ENCODE peak calls at places on chromosomes 3 and 15, in five cellular contexts. K is HepG2, Z is transverse colon, B is A549, H is tibial nerve. F is an unnamed sample.

GRCh38 chr3:100041328-100041749 is 73.0 kb downstream of the FILIP1L start:
- DNase-seq in K (peak), Z (no peak), B (peak), H (no peak), F (no peak)

GRCh38 chr15:68644088-68644904 is 65.5 kb downstream of the CORO2B start:
- DNase-seq in K (no peak), Z (no peak), B (peak), H (no peak), F (no peak)

GRCh38 chr15:78681306-78682012 is 40.4 kb upstream of the CHRNB4 start:
- DNase-seq in K (no peak), Z (no peak), B (no peak), H (no peak), F (peak)

GRCh38 chr3:60657972-60658371 is 593.3 kb downstream of the FHIT start:
- DNase-seq in K (no peak), Z (no peak), B (no peak), H (no peak), F (no peak)

GRCh38 chr3:136617123-136617700 is 135.0 kb downstream of the STAG1 start:
- DNase-seq in K (peak), Z (no peak), B (peak), H (no peak), F (no peak)

GRCh38 chr3:114452176-114452744 is 158.4 kb downstream of the TIGIT start:
- DNase-seq in K (no peak), Z (no peak), B (no peak), H (no peak), F (no peak)

GRCh38 chr3:123396171-123397049 is 52.5 kb downstream of the ADCY5 start:
- DNase-seq in K (no peak), Z (no peak), B (no peak), H (no peak), F (no peak)

GRCh38 chr3:4306860-4307259 is 3.7 kb downstream of the SETMAR start:
- DNase-seq in K (no peak), Z (no peak), B (no peak), H (no peak), F (no peak)

GRCh38 chr15:65887565-65887964 is 18.3 kb downstream of the RAB11A start:
- DNase-seq in K (no peak), Z (no peak), B (no peak), H (no peak), F (no peak)

GRCh38 chr15:74173545-74174215 is at the start of gene ISLR:
- DNase-seq in K (no peak), Z (peak), B (no peak), H (no peak), F (peak)

GRCh38 chr15:74502301-74502700 is 38.7 kb upstream of the ARID3B start:
- DNase-seq in K (no peak), Z (no peak), B (no peak), H (no peak), F (no peak)

GRCh38 chr3:69180869-69181591 is 58.6 kb upstream of the LMOD3 start:
- DNase-seq in K (peak), Z (peak), B (no peak), H (peak), F (no peak)

GRCh38 chr3:5017953-5018531 is 38.8 kb downstream of the BHLHE40 start:
- DNase-seq in K (no peak), Z (peak), B (peak), H (peak), F (no peak)

GRCh38 chr3:10625307-10625706 is 119.9 kb upstream of the ATP2B2 start:
- DNase-seq in K (no peak), Z (no peak), B (no peak), H (no peak), F (no peak)

GRCh38 chr15:89430530-89431341 is 65.6 kb downstream of the RHCG start:
- DNase-seq in K (peak), Z (peak), B (peak), H (peak), F (peak)

GRCh38 chr3:182104811-182105316 is 393.1 kb downstream of the SOX2 start:
- DNase-seq in K (no peak), Z (no peak), B (no peak), H (no peak), F (no peak)

GRCh38 chr15:99452728-99453643 is 112.8 kb upstream of the MEF2A start:
- DNase-seq in K (peak), Z (peak), B (no peak), H (peak), F (peak)

GRCh38 chr3:132087356-132087755 is 52.5 kb upstream of the CPNE4 start:
- DNase-seq in K (no peak), Z (no peak), B (no peak), H (no peak), F (no peak)

GRCh38 chr3:177512945-177513671 is 315.8 kb upstream of the TBL1XR1 start:
- DNase-seq in K (peak), Z (no peak), B (no peak), H (no peak), F (no peak)

GRCh38 chr3:40645883-40646282 is 121.1 kb downstream of the ZNF621 start:
- DNase-seq in K (no peak), Z (peak), B (no peak), H (peak), F (no peak)

GRCh38 chr3:119145500-119146167 is at the start of gene TEX55:
- DNase-seq in K (peak), Z (peak), B (peak), H (no peak), F (peak)

DNA sequence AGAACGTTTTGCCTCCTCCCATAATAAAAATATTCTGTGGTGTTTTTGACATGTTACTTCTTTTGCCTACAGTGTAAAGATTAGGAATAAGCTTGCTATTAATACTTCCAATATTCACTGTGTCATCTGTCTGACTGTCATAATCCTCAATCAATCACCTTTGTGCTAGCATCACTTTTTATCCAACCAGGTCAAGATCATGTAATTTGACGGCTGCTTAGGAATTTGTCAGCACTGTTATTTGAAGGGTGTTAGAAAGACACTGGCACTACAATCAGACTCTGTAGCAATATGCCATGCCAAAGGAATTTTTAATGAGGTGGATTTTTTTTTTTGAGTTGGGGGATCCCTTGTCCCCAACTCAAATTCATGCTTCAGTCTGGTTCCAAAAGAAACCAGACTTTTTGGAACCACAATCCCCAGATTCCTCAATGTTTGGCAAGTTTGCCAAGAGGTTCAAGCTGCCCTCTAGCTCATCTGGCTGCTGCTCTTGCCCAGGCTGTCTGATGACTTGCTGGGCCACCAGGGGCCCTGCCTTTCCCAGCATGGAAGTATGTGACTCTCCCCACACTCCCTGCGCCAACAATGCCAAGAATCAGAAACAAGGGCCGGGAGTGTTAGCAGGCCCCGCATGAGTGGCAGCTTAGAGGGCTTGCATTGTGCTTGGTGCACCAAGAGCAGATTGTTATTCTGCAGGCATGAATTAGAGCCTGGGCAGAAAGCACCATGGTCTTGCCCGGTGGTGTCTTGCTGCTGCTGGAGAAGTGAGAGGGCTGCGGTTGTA is 58.6 kb upstream of the TSC22D2 start:
- DNase-seq in K (no peak), Z (no peak), B (peak), H (peak), F (no peak)
- TF ChIP-seq EP300 in K (no peak), Z (no peak), B (no peak), H (no peak), F (no peak)

DNA sequence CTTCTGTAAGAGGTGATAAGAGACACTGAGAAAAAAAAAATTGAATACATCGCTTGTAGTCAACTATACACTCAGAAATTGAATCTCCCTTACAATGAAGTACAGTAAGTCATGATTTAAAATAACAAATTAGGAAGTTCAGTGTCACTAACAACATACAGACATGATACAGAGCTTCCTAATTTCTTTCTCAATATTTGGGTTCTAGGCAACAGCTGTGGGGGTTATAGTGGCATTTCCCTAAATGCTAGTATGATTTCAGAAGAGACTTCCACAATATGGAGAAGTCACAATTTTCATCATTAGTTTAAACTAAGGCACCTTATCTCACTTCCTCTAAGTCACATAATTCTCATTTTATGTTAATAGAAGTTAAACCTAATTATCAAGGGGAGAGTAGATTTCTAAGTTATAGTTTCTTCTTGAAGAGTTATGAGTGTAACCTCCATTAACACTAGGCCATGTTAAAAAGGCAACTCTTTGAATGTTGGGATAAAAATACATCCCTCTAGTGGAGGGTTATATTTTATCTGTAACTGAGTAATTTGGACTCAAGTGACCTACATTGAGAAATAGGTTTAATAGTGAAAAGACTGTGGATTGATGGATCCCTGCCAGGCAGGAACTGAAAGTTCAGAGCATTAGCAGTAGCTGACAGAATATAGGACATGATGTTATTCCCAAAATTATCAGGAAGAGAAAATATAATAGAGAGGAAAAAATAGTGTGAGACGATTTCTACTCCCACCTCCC is 286.0 kb upstream of the SUCLG2 start:
- DNase-seq in K (no peak), Z (peak), B (peak), H (no peak), F (no peak)
- TF ChIP-seq CTCF in K (no peak), Z (no peak), B (no peak), H (no peak), F (no peak)

GRCh38 chr15:59372352-59373211 is at the start of gene MYO1E:
- DNase-seq in K (peak), Z (peak), B (peak), H (peak), F (peak)
- TF ChIP-seq EP300 in K (no peak), Z (no peak), B (no peak), H (peak), F (no peak)

DNA sequence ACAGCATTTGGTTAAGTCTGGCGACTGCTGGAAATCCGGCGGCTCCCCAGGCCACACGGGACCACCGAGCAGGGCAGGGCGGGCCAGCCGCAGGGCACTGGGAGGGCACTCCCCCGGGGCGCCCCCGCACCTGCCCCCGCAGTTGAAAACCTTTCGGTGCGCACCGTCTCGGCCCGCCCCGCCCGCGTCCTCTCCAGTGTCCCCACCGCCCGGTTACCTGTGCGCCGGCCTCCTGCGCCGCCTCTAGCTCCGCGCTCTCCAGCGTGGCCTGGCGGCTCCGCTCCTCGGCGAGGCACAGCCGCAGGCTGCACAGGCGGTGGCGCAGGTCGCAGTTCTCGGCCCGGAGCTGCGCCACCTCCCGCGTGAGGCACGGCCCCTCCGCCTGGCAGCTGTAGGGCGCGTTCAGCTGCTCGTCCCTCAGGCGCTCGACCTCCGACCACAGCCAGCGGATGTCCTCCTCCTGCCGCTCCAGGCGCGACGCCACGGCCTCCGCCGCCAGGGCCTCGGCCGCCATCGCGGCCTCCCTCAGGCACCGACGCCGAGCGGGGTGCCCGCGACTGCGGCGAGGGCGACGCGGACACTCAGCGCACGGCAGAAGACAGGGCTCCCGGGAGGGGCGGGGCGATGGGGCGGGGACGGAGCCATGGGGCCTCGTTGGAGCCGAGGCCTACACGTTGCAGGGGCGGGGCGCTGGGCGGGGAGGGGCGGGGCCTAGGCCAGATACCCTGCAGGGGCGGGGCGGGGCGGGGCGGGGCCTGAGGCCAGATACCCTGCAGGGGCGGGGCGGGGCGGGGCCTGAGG is at the start of gene TARS3:
- DNase-seq in K (peak), Z (peak), B (peak), H (peak), F (peak)
- TF ChIP-seq CTCF in K (peak), Z (no peak), B (no peak), H (no peak), F (peak)

DNA sequence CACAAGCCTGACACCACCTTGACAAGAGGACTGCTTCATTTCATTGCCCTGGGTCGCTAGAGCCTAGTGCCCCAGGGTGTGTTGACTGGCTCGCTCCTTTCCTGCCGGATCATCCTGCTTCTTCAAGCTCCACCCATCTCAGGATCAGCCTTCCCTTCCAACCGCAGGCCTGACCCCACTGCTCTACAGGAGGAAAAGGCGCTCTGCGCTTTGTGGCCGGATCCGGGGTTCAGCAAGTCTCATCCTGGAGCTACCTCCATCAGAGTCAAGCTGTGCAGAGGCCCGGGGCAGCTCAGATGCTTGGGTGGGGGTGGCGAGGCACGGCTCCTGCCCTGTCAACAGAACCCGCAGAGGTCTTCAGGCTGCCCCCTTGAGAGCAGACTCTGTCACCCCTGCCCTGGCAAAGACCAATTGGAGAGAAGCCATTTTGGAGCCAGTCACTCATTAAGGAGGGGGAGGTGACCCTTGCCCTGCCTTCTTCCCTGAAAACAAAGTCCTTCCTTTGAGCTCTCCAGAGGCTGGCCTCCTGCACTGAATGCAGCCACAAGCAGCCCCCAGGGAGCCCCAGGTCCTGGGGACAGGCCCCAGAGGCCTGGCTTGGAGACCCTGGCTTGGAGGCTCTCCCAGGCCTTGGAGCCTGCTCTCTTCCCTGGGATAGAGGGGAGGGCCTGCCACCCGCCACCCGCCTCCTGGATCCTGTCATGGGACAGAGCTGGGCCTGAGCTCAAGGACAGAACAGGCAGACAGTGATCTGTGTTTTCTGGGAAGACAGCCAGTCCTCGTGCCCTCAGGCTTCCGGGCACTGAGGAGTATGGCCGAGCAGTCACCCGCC is 80.3 kb downstream of the CPN2 start:
- DNase-seq in K (peak), Z (peak), B (no peak), H (peak), F (peak)
- TF ChIP-seq EP300 in K (no peak), Z (peak), B (no peak), H (peak), F (peak)

GRCh38 chr3:53198256-53198977 is 37.4 kb downstream of the PRKCD start:
- DNase-seq in K (no peak), Z (no peak), B (no peak), H (no peak), F (peak)
- TF ChIP-seq CTCF in K (peak), Z (no peak), B (no peak), H (no peak), F (peak)

GRCh38 chr3:61683409-61684261 is 122.3 kb downstream of the PTPRG start:
- DNase-seq in K (no peak), Z (no peak), B (no peak), H (no peak), F (no peak)
- TF ChIP-seq EP300 in K (no peak), Z (no peak), B (no peak), H (no peak), F (no peak)

DNA sequence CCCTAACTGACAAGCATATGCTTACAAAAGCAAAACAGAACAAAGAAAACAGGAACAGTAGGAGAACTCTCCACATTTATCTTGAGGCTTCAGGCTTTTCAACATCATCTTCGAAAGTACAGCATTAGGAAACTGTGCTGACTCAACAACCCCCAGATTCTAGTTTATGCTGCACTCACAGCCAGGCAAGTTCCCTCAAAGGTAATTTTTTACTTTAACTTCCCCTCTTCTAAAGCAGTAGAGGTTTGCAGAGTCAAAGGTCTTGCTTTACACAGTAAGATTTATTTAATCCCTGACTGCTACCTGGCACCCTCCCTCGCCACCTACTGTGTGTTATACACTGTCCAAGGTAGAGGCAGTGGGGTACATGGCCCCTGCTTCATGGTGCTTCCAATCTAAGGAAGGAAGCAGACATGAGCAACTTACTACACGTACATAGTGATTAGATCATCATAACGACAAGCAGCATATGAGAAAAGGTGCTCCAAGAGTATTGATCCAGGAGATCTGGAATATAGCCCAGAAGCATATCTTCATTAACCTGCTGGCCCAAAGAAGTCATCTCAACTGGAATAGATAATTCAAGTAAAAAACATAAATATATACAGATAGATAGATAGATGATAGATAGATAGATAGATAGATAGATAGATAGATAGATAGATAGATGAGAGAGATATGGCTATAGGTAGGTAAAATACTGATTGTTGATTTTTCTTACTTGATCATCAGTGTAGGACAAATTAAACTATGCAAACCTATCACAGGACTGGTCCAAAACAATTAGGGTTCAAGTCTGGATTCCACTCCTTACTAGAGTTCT is 83.9 kb downstream of the TNIK start:
- DNase-seq in K (no peak), Z (no peak), B (no peak), H (no peak), F (no peak)
- TF ChIP-seq CTCF in K (no peak), Z (no peak), B (no peak), H (no peak), F (no peak)

DNA sequence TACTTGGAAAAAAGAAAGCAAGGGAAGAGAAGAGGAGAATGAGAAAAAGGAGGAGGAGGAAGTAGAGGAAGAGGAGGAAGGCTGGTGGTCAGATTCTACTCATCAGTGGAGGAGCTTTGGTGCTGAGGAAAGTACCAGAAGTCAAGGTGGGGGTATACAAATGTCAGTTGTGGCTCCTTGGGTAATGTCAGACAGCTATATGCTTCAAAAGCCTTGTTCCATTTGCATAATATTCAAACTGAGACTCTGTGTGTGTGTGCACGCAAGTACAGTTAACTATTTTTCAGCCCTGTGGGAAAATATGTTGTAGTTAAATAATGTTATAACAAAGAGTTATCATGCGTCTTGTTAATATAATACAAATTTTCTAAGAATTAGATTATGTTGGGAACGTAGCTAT is 609.7 kb downstream of the PDCD6IP start:
- DNase-seq in K (no peak), Z (no peak), B (no peak), H (no peak), F (no peak)
- TF ChIP-seq EP300 in K (no peak), Z (no peak), B (no peak), H (no peak), F (no peak)

F was measured in SK-N-SH.